ENCODE peak calls at places on chromosomes 7 and 10, in six cellular contexts. O, P, N, K, B and C are unnamed samples.

GRCh38 chr7:70598976-70599375 is 533.0 kb upstream of the GALNT17 start:
- DNase-seq in B (no peak), K (no peak), N (no peak), O (no peak), P (no peak), C (no peak)

GRCh38 chr10:93493162-93493561 is 3.2 kb upstream of the CEP55 start:
- DNase-seq in N (no peak), B (no peak), K (no peak), P (peak), O (no peak), C (no peak)

GRCh38 chr7:140673063-140673769 is 471 bp downstream of the ADCK2 start:
- DNase-seq in P (peak), O (peak), B (peak), N (peak), K (no peak), C (no peak)

GRCh38 chr10:102152545-102152890 is 329 bp downstream of the NOLC1 start:
- DNase-seq in K (no peak), P (no peak), N (no peak), O (no peak), B (no peak), C (peak)

GRCh38 chr10:119769886-119770285 is 44.0 kb downstream of the INPP5F start:
- DNase-seq in B (no peak), O (no peak), P (no peak), N (no peak), K (peak), C (peak)

GRCh38 chr10:4174197-4174596 is 389.2 kb upstream of the KLF6 start:
- DNase-seq in N (peak), O (peak), P (peak), B (no peak), K (no peak), C (no peak)

GRCh38 chr7:150631866-150632864 is at the start of gene GIMAP6:
- DNase-seq in O (no peak), P (no peak), N (no peak), K (no peak), B (no peak), C (no peak)

GRCh38 chr7:84629640-84630318 is 435.2 kb upstream of the SEMA3A start:
- DNase-seq in K (no peak), O (no peak), P (no peak), N (no peak), B (no peak), C (peak)

GRCh38 chr7:28939367-28939766 is 18.8 kb downstream of the TRIL start:
- DNase-seq in N (no peak), P (peak), O (no peak), B (no peak), K (no peak), C (no peak)

GRCh38 chr7:1028775-1029636 is 15.3 kb upstream of the GPR146 start:
- DNase-seq in N (no peak), O (peak), K (peak), B (peak), P (peak), C (peak)

GRCh38 chr10:128180843-128181242 is 54.6 kb upstream of the MKI67 start:
- DNase-seq in N (no peak), O (no peak), K (no peak), P (no peak), B (no peak), C (no peak)

GRCh38 chr7:125424721-125425120 is 495.1 kb upstream of the POT1 start:
- DNase-seq in N (no peak), K (peak), P (no peak), O (no peak), B (no peak), C (no peak)

GRCh38 chr10:5291501-5292195 is 73.1 kb upstream of the UCN3 start:
- DNase-seq in P (peak), K (peak), N (no peak), B (no peak), O (no peak), C (peak)

GRCh38 chr7:141001122-141001521 is 13.6 kb downstream of the MRPS33 start:
- DNase-seq in O (no peak), P (no peak), B (no peak), N (no peak), K (no peak), C (no peak)

DNA sequence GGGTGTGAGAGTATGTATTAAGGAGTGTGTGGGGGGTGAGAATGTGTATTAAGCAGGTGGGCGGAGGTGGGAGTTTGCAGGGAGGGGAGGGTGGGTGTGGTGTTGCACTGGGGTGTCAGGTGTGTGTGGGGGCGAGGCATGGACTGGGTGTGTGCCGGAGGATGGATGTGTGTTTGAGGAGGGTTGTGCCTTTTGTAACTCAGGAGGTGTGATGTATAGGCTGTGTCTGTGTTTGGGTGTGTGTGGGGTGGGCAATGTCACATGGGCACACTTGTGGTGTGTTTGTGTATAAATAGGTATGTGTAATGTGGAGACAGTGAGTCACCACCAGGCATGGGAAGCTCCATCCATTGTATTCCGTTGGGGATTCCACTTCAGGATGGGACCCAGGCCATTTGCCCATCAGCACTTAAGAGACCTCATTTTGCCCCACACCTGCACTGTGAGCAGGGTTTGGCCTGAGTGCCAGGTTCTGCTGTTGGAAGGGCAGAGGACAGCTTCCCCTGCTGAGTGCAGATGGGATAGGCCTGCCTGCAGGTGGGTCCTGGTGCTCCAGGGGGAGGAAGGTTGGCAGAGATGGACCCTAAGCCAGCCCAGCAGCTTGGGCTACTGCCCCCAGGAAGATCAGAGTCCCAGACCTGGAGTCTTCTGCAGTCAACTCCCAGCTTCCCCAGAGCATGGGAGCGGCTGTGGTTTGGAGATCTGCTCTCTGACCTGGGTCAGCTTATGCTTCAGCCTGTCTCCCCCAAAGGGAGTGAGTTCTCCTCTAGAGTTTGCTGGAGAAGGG is 5.9 kb downstream of the UNC5B start:
- DNase-seq in K (peak), N (no peak), O (peak), B (no peak), P (peak), C (peak)
- H2BK5ac ChIP-seq in K (no peak), N (peak), O (no peak), B (no peak), P (peak), C (peak)

DNA sequence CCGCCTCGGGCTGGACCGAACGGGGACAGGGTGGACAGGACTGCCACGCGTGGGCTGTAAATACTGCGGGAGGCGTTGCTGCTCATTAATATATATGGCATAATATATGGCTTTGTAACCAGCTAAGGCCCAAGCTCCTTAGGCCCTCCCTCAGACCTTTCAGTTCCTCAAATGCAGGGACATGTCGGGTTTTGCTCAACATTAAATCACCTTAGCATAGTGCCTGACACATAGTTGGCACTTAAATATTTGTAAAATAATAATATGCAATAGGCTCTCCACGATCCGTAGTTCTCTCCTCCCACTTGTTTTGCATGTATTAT is 419 bp upstream of the TMEM168 start:
- DNase-seq in O (no peak), B (no peak), N (no peak), K (no peak), P (no peak), C (no peak)
- H2BK5ac ChIP-seq in O (no peak), B (no peak), N (peak), K (no peak), P (no peak), C (peak)

DNA sequence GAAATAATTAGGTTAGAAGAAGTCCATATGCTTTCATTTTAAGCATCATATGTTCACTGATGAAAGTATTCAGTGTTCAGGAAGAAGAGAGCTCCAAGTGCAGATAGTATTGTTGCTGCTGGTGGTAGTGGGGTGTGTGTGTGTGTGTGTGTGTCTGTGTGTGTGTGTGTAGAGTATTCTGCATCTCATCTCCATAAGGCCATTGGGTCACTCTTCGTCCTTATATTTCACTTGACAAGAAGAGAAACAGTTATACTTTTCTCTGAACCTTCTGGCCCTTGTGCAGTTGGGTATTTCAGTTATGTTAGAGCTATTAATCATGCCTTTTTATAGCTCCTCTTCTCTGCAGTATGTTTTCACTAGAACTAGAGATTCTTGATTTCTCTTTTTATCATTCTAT is 26.2 kb downstream of the ADAM22 start:
- DNase-seq in K (peak), B (no peak), N (no peak), P (no peak), O (no peak), C (no peak)
- H2BK5ac ChIP-seq in K (no peak), B (no peak), N (no peak), P (no peak), O (no peak), C (no peak)

DNA sequence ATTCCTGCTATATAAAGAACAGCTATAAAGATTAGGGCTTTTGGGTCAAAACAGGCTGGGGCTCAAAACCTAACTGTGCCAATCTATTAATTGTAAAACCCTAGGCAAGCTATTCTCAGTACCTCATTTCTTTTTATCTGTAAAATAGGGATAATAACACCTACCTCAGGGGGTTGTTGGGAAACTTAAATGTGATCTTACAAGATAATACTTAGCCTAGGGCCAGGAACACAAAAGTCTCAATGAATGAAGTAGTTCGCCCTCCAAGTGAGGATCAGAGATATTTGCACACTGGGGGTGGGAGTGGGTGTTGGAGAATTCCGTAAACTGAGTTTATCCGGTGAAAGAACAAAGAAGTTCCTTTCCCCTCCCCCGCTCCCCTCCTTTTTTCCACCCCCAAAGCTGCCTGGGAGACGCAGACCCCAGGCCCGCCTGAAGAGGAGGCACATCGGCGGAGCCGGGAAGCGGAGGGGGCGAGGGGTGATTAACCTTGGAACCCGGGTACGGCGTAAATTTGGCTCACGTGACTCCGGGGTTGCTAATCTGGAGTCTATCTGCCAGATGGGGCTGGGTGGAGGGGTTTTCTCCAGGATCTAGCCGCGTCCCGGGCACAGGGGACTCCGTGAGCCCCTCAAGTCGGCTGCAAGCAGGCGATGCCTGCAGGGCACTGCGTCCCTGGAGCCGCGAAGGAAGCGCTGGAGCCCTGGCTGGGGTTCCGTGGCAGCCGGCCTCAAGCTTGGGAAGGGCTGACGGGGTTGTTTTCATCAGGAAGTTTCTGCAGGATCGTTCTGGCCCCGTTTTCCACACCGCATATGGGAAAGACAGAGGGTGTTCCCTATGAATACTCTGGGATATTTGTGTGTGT is 1.3 kb upstream of the PODXL start:
- DNase-seq in K (peak), B (peak), N (peak), O (peak), P (peak), C (no peak)
- H2BK5ac ChIP-seq in K (no peak), B (no peak), N (peak), O (no peak), P (peak), C (no peak)